ENCODE peak calls at places on chromosomes 7 and 10, in four cellular contexts. V, W, R and L are unnamed samples.

GRCh38 chr7:16357921-16358320 is 63.4 kb downstream of the CRPPA start:
- DNase-seq in V (no peak), W (no peak), R (no peak), L (no peak)

GRCh38 chr7:21067216-21067615 is 280.5 kb upstream of the SP8 start:
- DNase-seq in V (no peak), W (no peak), R (no peak), L (no peak)

GRCh38 chr10:92064506-92064905 is 140.9 kb downstream of the BTAF1 start:
- DNase-seq in V (no peak), W (no peak), R (peak), L (no peak)

GRCh38 chr10:96889415-96890171 is 57.5 kb downstream of the LCOR start:
- DNase-seq in V (no peak), W (no peak), R (no peak), L (no peak)

GRCh38 chr7:131948434-131949053 is 392.1 kb upstream of the PODXL start:
- DNase-seq in V (peak), W (peak), R (no peak), L (no peak)

GRCh38 chr7:74043523-74043951 is 15.6 kb downstream of the ELN start:
- DNase-seq in V (no peak), W (no peak), R (no peak), L (no peak)

GRCh38 chr10:33939892-33940291 is 605.4 kb upstream of the NRP1 start:
- DNase-seq in V (no peak), W (no peak), R (no peak), L (no peak)

GRCh38 chr10:7541137-7542087 is 125.4 kb downstream of the ITIH5 start:
- DNase-seq in V (no peak), W (no peak), R (peak), L (peak)

GRCh38 chr7:149020483-149020882 is 7.8 kb downstream of the PDIA4 start:
- DNase-seq in V (no peak), W (no peak), R (no peak), L (no peak)

GRCh38 chr7:27108390-27109127 is 6.1 kb upstream of the HOXA2 start:
- DNase-seq in V (no peak), W (no peak), R (no peak), L (no peak)

GRCh38 chr7:1665721-1666250 is 4.3 kb upstream of the ELFN1 start:
- DNase-seq in V (no peak), W (peak), R (no peak), L (peak)

GRCh38 chr7:98878365-98879197 is at the start of gene TRRAP:
- DNase-seq in V (peak), W (peak), R (peak), L (peak)

GRCh38 chr7:158384746-158385145 is 202.9 kb downstream of the PTPRN2 start:
- DNase-seq in V (no peak), W (no peak), R (no peak), L (no peak)

GRCh38 chr10:75250934-75251333 is 15.2 kb upstream of the COMTD1 start:
- DNase-seq in V (no peak), W (no peak), R (no peak), L (peak)

GRCh38 chr10:118584181-118584954 is 11.1 kb downstream of the PRLHR start:
- DNase-seq in V (no peak), W (peak), R (peak), L (peak)

GRCh38 chr10:97607076-97607635 is 17.6 kb downstream of the C10orf62 start:
- DNase-seq in V (no peak), W (no peak), R (no peak), L (no peak)

GRCh38 chr7:129843982-129844840 is 108.5 kb downstream of the UBE2H start:
- DNase-seq in V (no peak), W (no peak), R (no peak), L (no peak)

GRCh38 chr10:117667831-117668230 is 125.3 kb downstream of the EMX2 start:
- DNase-seq in V (no peak), W (no peak), R (no peak), L (no peak)

GRCh38 chr10:5447611-5448071 is 35.3 kb downstream of the NET1 start:
- DNase-seq in V (no peak), W (no peak), R (no peak), L (peak)